ENCODE peak calls at places on chromosomes 5 and 9, in ten cellular contexts. E is neuronal stem cell; Q is lower lobe of right lung; S is OCI-LY7; I is stomach; K is CD4-positive, alpha-beta memory T cell; P is fibroblast of lung; O is mammary epithelial cell; G is A549; A is heart left ventricle. J is an unnamed sample.

GRCh38 chr5:75616286-75616810 is 5.1 kb downstream of the ANKDD1B start:
- DNase-seq in G (no peak), O (no peak), Q (no peak), A (no peak), I (no peak), S (no peak), E (no peak), K (no peak), P (no peak), J (no peak)

GRCh38 chr5:179901462-179901861 is 6.2 kb downstream of the TBC1D9B start:
- DNase-seq in A (no peak), S (no peak), O (no peak), E (no peak), K (no peak), P (no peak), Q (no peak), I (no peak), G (no peak), J (no peak)

GRCh38 chr5:109888980-109889379 is 199.3 kb downstream of the MAN2A1 start:
- DNase-seq in E (no peak), P (no peak), G (no peak), K (no peak), O (no peak), I (no peak), Q (no peak), S (no peak), A (no peak), J (no peak)

GRCh38 chr5:5025098-5025773 is 114.9 kb upstream of the ADAMTS16 start:
- DNase-seq in S (no peak), Q (no peak), P (no peak), O (no peak), E (no peak), I (no peak), K (no peak), A (no peak), G (no peak), J (no peak)

GRCh38 chr5:756171-756570 is 28.4 kb downstream of the ZDHHC11B start:
- DNase-seq in K (no peak), O (no peak), S (no peak), E (no peak), G (no peak), Q (peak), A (peak), P (no peak), I (peak), J (no peak)

GRCh38 chr5:153404747-153405146 is 85.7 kb upstream of the GRIA1 start:
- DNase-seq in Q (no peak), G (no peak), E (peak), S (no peak), P (no peak), K (no peak), O (no peak), A (no peak), I (no peak), J (no peak)

GRCh38 chr9:128882677-128883590 is 1.0 kb downstream of the LRRC8A start:
- DNase-seq in A (no peak), K (peak), I (no peak), S (peak), E (no peak), P (peak), G (no peak), O (peak), Q (no peak), J (no peak)

GRCh38 chr5:150295741-150296486 is 6.3 kb upstream of the CAMK2A start:
- DNase-seq in Q (no peak), I (no peak), E (no peak), O (peak), A (no peak), G (no peak), P (no peak), S (no peak), K (no peak), J (peak)

GRCh38 chr9:89632136-89633135 is 27.6 kb downstream of the GADD45G start:
- DNase-seq in S (no peak), O (no peak), A (no peak), G (no peak), P (no peak), K (no peak), E (no peak), I (no peak), Q (no peak), J (no peak)

GRCh38 chr5:145925803-145926202 is 10.6 kb upstream of the SH3RF2 start:
- DNase-seq in E (no peak), I (no peak), S (no peak), K (no peak), A (no peak), G (no peak), Q (no peak), O (peak), P (peak), J (no peak)

GRCh38 chr9:20209421-20210340 is 412.6 kb downstream of the MLLT3 start:
- DNase-seq in A (no peak), O (no peak), E (no peak), I (no peak), K (peak), G (no peak), Q (no peak), S (no peak), P (no peak), J (no peak)

GRCh38 chr5:72951850-72952468 is 3.9 kb upstream of the FCHO2 start:
- DNase-seq in A (no peak), E (no peak), S (no peak), P (peak), K (no peak), G (peak), Q (no peak), O (peak), I (no peak), J (no peak)

DNA sequence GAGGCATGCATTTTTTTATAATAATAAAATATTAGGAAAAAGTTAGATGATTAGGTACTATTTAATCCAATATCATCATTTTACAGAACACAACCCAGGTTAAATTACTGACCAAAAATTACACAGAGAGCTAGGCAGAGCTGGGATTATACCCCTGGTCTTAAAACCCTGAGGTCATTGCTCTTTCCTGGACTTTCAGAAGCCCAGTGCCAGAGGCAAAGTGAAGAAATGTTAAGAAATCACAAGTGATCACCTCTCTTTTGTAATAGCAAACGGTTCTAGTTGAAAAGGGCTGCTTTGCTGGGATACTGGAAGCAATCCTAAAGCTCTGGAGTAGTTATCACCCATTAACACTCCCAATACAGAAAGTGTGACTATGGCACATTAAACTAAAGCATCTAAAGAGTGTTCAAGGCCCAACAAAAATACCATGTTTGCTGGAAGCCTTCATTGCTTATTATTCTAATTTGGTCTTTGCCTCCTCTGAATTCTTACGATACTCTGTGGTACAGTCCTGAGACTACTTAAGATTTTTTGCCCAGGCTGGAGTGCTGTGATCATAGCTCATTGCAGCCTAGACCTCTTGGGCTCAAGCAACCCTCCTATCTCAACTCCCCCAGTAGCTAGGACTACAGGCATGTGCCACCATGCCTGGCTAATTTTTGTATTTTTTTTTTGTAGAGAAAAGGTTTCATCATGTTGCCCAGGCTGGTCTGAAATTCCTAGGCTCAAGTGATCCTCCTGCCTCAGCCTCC is 575.9 kb downstream of the RAB3C start:
- DNase-seq in O (no peak), I (no peak), A (no peak), Q (no peak), P (no peak), K (no peak), G (no peak), E (no peak), S (no peak), J (no peak)
- H3K27ac ChIP-seq in O (no peak), I (no peak), A (peak), Q (no peak), P (no peak), K (no peak), G (peak), E (no peak), S (no peak), J (no peak)

GRCh38 chr9:136520053-136520540 is 25.8 kb downstream of the NOTCH1 start:
- DNase-seq in A (no peak), E (no peak), S (no peak), K (no peak), Q (peak), O (no peak), G (peak), P (no peak), I (no peak), J (no peak)
- H3K27ac ChIP-seq in A (no peak), E (no peak), S (no peak), K (no peak), Q (peak), O (no peak), G (peak), P (no peak), I (no peak), J (no peak)

DNA sequence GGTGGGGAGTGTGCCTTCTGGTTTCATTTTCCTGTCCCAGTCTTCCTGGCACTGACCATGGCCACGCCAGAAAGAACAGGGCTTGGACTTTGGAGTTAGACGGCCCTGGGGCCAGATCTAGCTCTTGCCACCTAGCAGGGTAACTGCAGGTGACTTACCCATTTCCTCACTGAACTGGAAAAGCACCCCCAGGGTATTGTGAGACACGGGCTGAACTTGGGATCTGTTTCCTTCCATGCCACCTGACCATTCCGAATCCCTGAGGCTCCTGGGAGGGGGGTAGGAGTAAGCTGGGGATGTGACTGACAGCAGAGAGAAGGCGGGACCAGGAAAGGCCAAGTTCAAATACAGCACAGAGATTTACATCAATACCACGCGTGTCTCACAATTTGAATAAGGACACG is 9.4 kb downstream of the HNRNPAB start:
- DNase-seq in S (no peak), G (no peak), A (no peak), O (no peak), I (peak), K (no peak), Q (peak), P (no peak), E (no peak), J (no peak)
- H3K27ac ChIP-seq in S (peak), G (no peak), A (no peak), O (no peak), I (peak), K (no peak), Q (no peak), P (no peak), E (no peak), J (no peak)

GRCh38 chr5:30768061-30768460 is 425.4 kb upstream of the CDH6 start:
- DNase-seq in A (no peak), Q (no peak), P (no peak), K (no peak), G (no peak), S (no peak), E (no peak), I (no peak), O (no peak), J (no peak)

GRCh38 chr5:30765227-30765626 is 428.3 kb upstream of the CDH6 start:
- DNase-seq in K (no peak), E (no peak), G (no peak), O (no peak), P (no peak), S (no peak), Q (no peak), A (no peak), I (no peak), J (no peak)

GRCh38 chr5:30764704-30765103 is 428.8 kb upstream of the CDH6 start:
- DNase-seq in E (no peak), P (no peak), Q (no peak), A (no peak), G (no peak), O (no peak), S (no peak), K (no peak), I (no peak), J (no peak)
- H3K27ac ChIP-seq in E (no peak), P (no peak), Q (no peak), A (no peak), G (no peak), O (no peak), S (no peak), K (no peak), I (no peak), J (no peak)

GRCh38 chr9:127825319-127826051 is 22.8 kb downstream of the FPGS start:
- DNase-seq in K (no peak), G (peak), P (no peak), O (no peak), A (peak), S (peak), E (peak), I (peak), Q (peak), J (no peak)
- H3K27ac ChIP-seq in K (no peak), G (no peak), P (no peak), O (no peak), A (peak), S (no peak), E (no peak), I (no peak), Q (no peak), J (no peak)

DNA sequence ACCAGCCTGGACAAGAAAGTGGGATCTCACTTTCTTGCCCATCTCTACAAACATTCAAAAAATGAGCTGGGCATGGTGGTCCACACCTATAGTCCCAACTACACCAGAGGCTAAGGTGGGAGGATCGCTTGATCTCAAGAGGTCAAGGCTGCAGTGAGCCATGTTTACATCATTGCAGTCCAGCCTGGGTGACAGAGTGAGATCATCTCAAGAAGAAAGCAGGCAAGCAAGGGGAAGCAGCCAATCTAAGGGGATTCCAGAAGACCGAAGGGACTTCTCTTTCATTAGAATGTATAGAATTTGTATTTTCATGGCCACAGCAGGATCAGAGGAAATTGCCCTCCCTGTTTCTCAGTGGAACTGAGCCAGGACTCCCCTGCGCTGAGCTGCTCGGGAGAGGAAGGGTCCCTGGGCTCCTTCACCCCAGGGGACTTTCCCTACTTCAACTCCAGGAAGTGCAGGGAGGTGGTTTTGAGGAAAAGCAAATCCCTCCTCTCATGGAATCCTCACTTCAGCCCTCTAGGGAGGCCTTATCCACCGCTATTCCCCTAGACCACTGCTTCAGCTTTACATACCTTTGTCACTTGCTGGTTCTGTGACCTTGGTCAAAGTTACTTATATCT is 12.1 kb downstream of the WWC1 start:
- DNase-seq in E (no peak), G (no peak), S (no peak), I (no peak), K (no peak), O (no peak), A (no peak), Q (no peak), P (no peak), J (no peak)
- H3K27ac ChIP-seq in E (no peak), G (peak), S (no peak), I (peak), K (no peak), O (no peak), A (no peak), Q (peak), P (no peak), J (no peak)

DNA sequence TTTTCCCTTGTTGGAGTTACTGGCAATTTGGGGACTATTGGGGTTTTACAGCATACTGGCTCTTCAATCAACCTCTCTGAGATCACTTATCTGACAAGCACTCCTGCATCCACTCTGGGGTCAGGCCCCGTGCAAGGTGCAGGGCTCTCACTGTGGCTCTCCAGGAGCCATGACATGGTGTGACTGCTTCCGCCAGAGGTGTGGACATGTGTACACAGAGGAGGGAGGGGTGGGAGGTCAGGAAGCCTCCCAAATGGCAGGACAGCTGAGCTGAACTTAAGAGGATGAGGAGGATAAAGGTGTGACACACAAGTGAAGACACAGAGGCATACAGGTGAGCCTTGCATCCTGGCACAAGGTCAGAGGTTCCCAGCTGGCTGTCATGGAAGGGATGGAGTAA is 24.3 kb downstream of the SHB start:
- DNase-seq in I (no peak), O (no peak), G (no peak), K (no peak), S (no peak), A (no peak), P (no peak), Q (no peak), E (no peak), J (no peak)
- H3K27ac ChIP-seq in I (peak), O (no peak), G (peak), K (no peak), S (no peak), A (no peak), P (no peak), Q (no peak), E (no peak), J (no peak)

GRCh38 chr9:95021166-95021886 is 294.8 kb downstream of the AOPEP start:
- DNase-seq in A (no peak), G (no peak), S (no peak), O (peak), E (no peak), K (no peak), I (no peak), Q (no peak), P (no peak), J (no peak)

GRCh38 chr9:95017062-95017461 is 290.6 kb downstream of the AOPEP start:
- DNase-seq in S (no peak), O (peak), P (peak), Q (no peak), G (no peak), I (no peak), K (no peak), A (no peak), E (no peak), J (no peak)

GRCh38 chr9:95015569-95015968 is 289.1 kb downstream of the AOPEP start:
- DNase-seq in A (no peak), K (no peak), G (no peak), Q (no peak), S (no peak), O (no peak), P (no peak), E (no peak), I (no peak), J (no peak)

GRCh38 chr9:95017661-95018060 is 291.2 kb downstream of the AOPEP start:
- DNase-seq in K (no peak), A (no peak), G (no peak), S (no peak), E (no peak), Q (no peak), O (peak), P (peak), I (no peak), J (no peak)

GRCh38 chr9:95018099-95018927 is 291.8 kb downstream of the AOPEP start:
- DNase-seq in I (no peak), A (peak), K (no peak), O (peak), P (peak), Q (peak), S (no peak), E (no peak), G (peak), J (no peak)
- H3K27ac ChIP-seq in I (peak), A (peak), K (no peak), O (peak), P (peak), Q (peak), S (no peak), E (no peak), G (peak), J (peak)

DNA sequence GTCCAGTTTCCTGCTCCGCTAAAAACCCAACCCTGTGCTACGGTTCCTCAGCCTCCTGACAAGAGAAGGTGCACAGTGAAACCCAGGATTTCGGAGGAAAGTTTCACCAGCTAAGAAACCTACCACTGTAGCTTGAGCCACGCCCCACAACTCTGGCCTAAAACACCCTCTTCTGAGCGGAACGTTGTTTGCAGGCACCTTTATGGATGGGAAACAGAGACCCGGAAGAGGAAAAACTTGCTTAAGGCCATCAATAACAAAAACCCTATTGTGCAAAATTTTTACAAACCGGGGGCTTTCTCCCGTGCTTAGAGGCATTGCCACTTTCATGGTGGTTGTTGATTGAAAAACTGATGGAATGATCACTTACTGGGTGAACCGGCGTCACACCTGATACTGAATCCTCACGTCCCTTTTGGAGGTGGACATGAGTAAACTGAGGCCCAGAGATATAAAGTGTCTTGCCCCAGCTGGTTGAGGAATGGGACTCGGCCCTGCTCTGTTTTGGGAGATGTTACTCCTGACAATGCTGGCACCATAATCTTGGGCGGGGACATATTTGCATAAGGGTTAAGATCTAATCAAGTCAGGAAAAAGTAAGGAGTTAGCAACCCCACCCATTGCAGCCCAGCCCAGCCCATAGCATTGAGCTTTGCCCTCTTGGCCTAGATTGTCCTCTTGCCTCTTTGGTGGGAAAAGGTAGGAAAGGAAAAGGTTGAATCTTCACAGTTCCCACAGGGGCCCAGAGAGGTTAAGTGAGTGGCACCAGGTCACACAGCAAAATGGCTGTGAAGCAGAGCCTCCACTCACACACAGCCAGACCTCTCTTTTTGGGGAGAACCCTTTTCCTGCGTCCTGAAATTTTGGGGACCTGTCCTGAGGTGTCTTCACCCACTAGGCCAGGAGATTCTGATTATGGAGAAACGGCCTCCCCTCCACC is 23.2 kb upstream of the PTGS1 start:
- DNase-seq in Q (no peak), I (no peak), P (no peak), K (no peak), O (peak), G (peak), E (no peak), A (no peak), S (no peak), J (no peak)
- H3K27ac ChIP-seq in Q (peak), I (no peak), P (no peak), K (no peak), O (no peak), G (peak), E (no peak), A (peak), S (no peak), J (no peak)

J was measured in caudate nucleus.